ENCODE peak calls at places on chromosome 19, in seven cellular contexts. One of them, this sample, is unnamed. For H3K4me1, the result is how much of the 10 kb centered on the place peaks cover.

GRCh38 chr19:12628040-12629022 is 17.6 kb downstream of the ZNF791 start:
- DNase-seq in stomach: no peak
- DNase-seq in K562: no peak
- DNase-seq in transverse colon: no peak
- DNase-seq in SK-N-SH: no peak
- DNase-seq in H1: no peak
- DNase-seq in esophagus muscularis mucosa: no peak
- DNase-seq in this sample: no peak

GRCh38 chr19:2254052-2254872 is 2.0 kb downstream of the JSRP1 start:
- DNase-seq in SK-N-SH: peak
- DNase-seq in transverse colon: no peak
- DNase-seq in stomach: no peak
- DNase-seq in esophagus muscularis mucosa: no peak
- DNase-seq in K562: no peak
- DNase-seq in H1: peak
- DNase-seq in this sample: no peak

GRCh38 chr19:45864629-45865082 is 530 bp downstream of the FOXA3 start:
- DNase-seq in H1: peak
- DNase-seq in SK-N-SH: no peak
- DNase-seq in esophagus muscularis mucosa: no peak
- DNase-seq in transverse colon: no peak
- DNase-seq in stomach: no peak
- DNase-seq in K562: no peak
- DNase-seq in this sample: no peak

GRCh38 chr19:9597027-9597426 is 12.7 kb upstream of the ZNF121 start:
- DNase-seq in transverse colon: no peak
- DNase-seq in esophagus muscularis mucosa: no peak
- DNase-seq in H1: no peak
- DNase-seq in stomach: no peak
- DNase-seq in K562: no peak
- DNase-seq in SK-N-SH: no peak
- DNase-seq in this sample: no peak

GRCh38 chr19:38742296-38742695 is 2.0 kb downstream of the CAPN12 start:
- DNase-seq in transverse colon: no peak
- DNase-seq in esophagus muscularis mucosa: no peak
- DNase-seq in K562: no peak
- DNase-seq in stomach: no peak
- DNase-seq in H1: no peak
- DNase-seq in SK-N-SH: no peak
- DNase-seq in this sample: no peak

GRCh38 chr19:33828266-33829075 is 31.8 kb downstream of the KCTD15 start:
- DNase-seq in esophagus muscularis mucosa: peak
- DNase-seq in stomach: no peak
- DNase-seq in K562: no peak
- DNase-seq in SK-N-SH: no peak
- DNase-seq in transverse colon: no peak
- DNase-seq in H1: no peak
- DNase-seq in this sample: no peak

GRCh38 chr19:1167687-1168561 is 6.1 kb downstream of the SBNO2 start:
- DNase-seq in transverse colon: no peak
- DNase-seq in K562: no peak
- DNase-seq in H1: no peak
- DNase-seq in stomach: no peak
- DNase-seq in esophagus muscularis mucosa: no peak
- DNase-seq in SK-N-SH: no peak
- DNase-seq in this sample: peak

GRCh38 chr19:49157445-49158224 is at the start of gene TRPM4:
- DNase-seq in transverse colon: peak
- DNase-seq in SK-N-SH: peak
- DNase-seq in stomach: peak
- DNase-seq in K562: peak
- DNase-seq in H1: peak
- DNase-seq in esophagus muscularis mucosa: no peak
- DNase-seq in this sample: peak

GRCh38 chr19:51441410-51442390 is 16.6 kb downstream of the SIGLEC8 start:
- DNase-seq in stomach: peak
- DNase-seq in SK-N-SH: no peak
- DNase-seq in H1: no peak
- DNase-seq in transverse colon: peak
- DNase-seq in esophagus muscularis mucosa: no peak
- DNase-seq in K562: peak
- DNase-seq in this sample: no peak

GRCh38 chr19:3397266-3398022 is 31.1 kb downstream of the NFIC start:
- DNase-seq in stomach: peak
- DNase-seq in SK-N-SH: peak
- DNase-seq in K562: peak
- DNase-seq in esophagus muscularis mucosa: no peak
- DNase-seq in transverse colon: peak
- DNase-seq in H1: peak
- DNase-seq in this sample: peak

GRCh38 chr19:13090511-13091231 is 12.0 kb downstream of the LYL1 start:
- DNase-seq in stomach: no peak
- DNase-seq in esophagus muscularis mucosa: no peak
- DNase-seq in H1: no peak
- DNase-seq in SK-N-SH: peak
- DNase-seq in K562: no peak
- DNase-seq in transverse colon: no peak
- DNase-seq in this sample: no peak

GRCh38 chr19:20423381-20424207 is 142.0 kb downstream of the ZNF737 start:
- DNase-seq in esophagus muscularis mucosa: no peak
- DNase-seq in K562: no peak
- DNase-seq in H1: peak
- DNase-seq in SK-N-SH: peak
- DNase-seq in transverse colon: peak
- DNase-seq in stomach: peak
- DNase-seq in this sample: peak

GRCh38 chr19:29305268-29305667 is 92.3 kb upstream of the UQCRFS1 start:
- DNase-seq in SK-N-SH: no peak
- DNase-seq in stomach: no peak
- DNase-seq in transverse colon: no peak
- DNase-seq in H1: no peak
- DNase-seq in esophagus muscularis mucosa: no peak
- DNase-seq in K562: no peak
- DNase-seq in this sample: no peak

DNA sequence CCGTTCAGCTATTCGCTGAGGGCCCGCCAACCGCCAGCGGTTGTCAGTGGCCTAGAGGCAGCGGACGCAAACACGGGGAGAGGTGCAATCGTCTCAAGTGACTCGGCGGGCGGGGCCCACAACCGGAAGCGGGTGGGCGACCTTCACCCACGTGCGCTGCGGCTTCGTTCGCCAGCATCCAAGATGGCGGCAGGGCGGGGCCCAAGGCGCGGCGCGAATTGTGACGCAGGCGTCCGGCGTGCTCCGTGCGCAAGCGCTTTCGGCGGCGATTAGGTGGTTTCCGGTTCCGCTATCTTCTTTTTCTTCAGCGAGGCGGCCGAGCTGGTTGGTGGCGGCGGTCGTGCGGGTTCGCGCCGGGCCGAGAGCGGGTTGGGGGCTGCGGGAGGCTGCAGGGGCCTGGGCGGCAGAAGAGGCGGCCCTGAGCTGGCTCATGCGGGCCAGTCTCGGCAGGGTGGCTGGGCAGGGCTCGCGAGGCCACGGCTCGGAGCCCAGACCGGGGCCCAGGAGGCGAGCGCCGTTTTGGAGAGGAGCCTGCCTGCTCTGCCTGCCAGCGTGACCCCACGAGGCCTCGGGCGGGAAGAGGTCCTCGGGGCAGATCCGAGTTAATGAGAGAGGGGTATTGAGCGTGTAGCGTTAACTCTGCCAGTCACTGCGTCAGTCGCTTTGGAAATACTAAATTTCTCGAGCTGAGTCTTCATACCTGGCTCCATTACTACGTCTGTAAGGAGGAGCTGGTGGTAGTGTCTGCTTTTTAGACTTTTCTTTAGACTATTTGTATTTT is at the start of gene UBA52:
- DNase-seq in transverse colon: peak
- DNase-seq in H1: peak
- DNase-seq in stomach: peak
- DNase-seq in K562: peak
- DNase-seq in esophagus muscularis mucosa: peak
- DNase-seq in SK-N-SH: peak
- DNase-seq in this sample: peak
- TF ChIP-seq EP300 in transverse colon: peak
- TF ChIP-seq EP300 in H1: no peak
- TF ChIP-seq EP300 in stomach: no peak
- TF ChIP-seq EP300 in K562: peak
- TF ChIP-seq EP300 in esophagus muscularis mucosa: no peak
- TF ChIP-seq EP300 in SK-N-SH: no peak
- TF ChIP-seq EP300 in this sample: peak

DNA sequence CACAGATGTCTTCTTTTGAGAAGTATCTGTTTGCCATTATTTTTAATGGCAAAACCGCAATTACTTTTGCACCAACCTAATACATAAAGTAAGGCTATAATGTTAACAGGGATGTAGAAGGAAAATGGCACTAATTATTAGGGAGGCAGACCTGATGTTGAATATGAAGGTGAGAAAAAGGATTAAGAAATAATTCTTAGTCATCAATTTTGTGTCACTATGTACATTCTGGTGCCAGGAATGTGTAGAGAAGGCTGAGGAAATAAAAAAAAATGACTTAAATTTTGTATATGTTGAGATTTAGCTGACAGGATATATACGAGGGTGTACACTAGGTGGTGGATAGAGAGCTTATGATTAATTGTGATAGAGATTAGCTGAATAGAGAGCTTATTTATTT is 12.6 kb downstream of the ZNF585B start:
- DNase-seq in H1: no peak
- DNase-seq in stomach: no peak
- DNase-seq in esophagus muscularis mucosa: no peak
- DNase-seq in transverse colon: no peak
- DNase-seq in SK-N-SH: no peak
- DNase-seq in K562: no peak
- DNase-seq in this sample: no peak
- H3K4me1 ChIP-seq in H1: under half
- H3K4me1 ChIP-seq in stomach: under half
- H3K4me1 ChIP-seq in esophagus muscularis mucosa: under half
- H3K4me1 ChIP-seq in transverse colon: under half
- H3K4me1 ChIP-seq in SK-N-SH: under half
- H3K4me1 ChIP-seq in K562: under half
- H3K4me1 ChIP-seq in this sample: under half

GRCh38 chr19:5292843-5293606 is 47.6 kb downstream of the PTPRS start:
- DNase-seq in stomach: peak
- DNase-seq in esophagus muscularis mucosa: no peak
- DNase-seq in K562: peak
- DNase-seq in SK-N-SH: peak
- DNase-seq in transverse colon: peak
- DNase-seq in H1: no peak
- DNase-seq in this sample: peak
- TF ChIP-seq POLR2AphosphoS5 in stomach: peak
- TF ChIP-seq POLR2AphosphoS5 in esophagus muscularis mucosa: peak
- TF ChIP-seq POLR2AphosphoS5 in K562: peak
- TF ChIP-seq POLR2AphosphoS5 in SK-N-SH: peak
- TF ChIP-seq POLR2AphosphoS5 in transverse colon: peak
- TF ChIP-seq POLR2AphosphoS5 in H1: peak
- TF ChIP-seq POLR2AphosphoS5 in this sample: no peak

GRCh38 chr19:17226002-17226933 is at the start of gene OCEL1:
- DNase-seq in SK-N-SH: peak
- DNase-seq in transverse colon: peak
- DNase-seq in stomach: peak
- DNase-seq in K562: peak
- DNase-seq in H1: peak
- DNase-seq in esophagus muscularis mucosa: peak
- DNase-seq in this sample: peak
- TF ChIP-seq EP300 in SK-N-SH: no peak
- TF ChIP-seq EP300 in transverse colon: peak
- TF ChIP-seq EP300 in stomach: no peak
- TF ChIP-seq EP300 in K562: no peak
- TF ChIP-seq EP300 in H1: no peak
- TF ChIP-seq EP300 in esophagus muscularis mucosa: no peak
- TF ChIP-seq EP300 in this sample: peak

GRCh38 chr19:18500376-18500775 is 21.5 kb downstream of the ELL start:
- DNase-seq in stomach: no peak
- DNase-seq in SK-N-SH: no peak
- DNase-seq in esophagus muscularis mucosa: no peak
- DNase-seq in H1: no peak
- DNase-seq in transverse colon: no peak
- DNase-seq in K562: no peak
- DNase-seq in this sample: no peak
- H3K4me1 ChIP-seq in stomach: half or more
- H3K4me1 ChIP-seq in SK-N-SH: under half
- H3K4me1 ChIP-seq in esophagus muscularis mucosa: half or more
- H3K4me1 ChIP-seq in H1: under half
- H3K4me1 ChIP-seq in transverse colon: half or more
- H3K4me1 ChIP-seq in K562: half or more
- H3K4me1 ChIP-seq in this sample: half or more

This sample was measured in upper lobe of left lung.